ENCODE peak calls at places on chromosome 2, in six cellular contexts. R is NCI-H510A, F is anterior cingulate cortex, E is cardiac fibroblast, U is iPS-NIHi11, L is GM12865. X is an unnamed sample.

GRCh38 chr2:231708773-231709635 is 679 bp downstream of the PTMA start:
- DNase-seq in R (no peak), F (no peak), E (peak; percentile 46), U (no peak), L (peak; percentile 63), X (peak; percentile 61)

GRCh38 chr2:147623328-147623727 is 221.5 kb upstream of the ACVR2A start:
- DNase-seq in R (no peak), F (no peak), E (no peak), U (no peak), L (peak; percentile 58), X (no peak)

GRCh38 chr2:119332953-119333352 is 33.7 kb downstream of the C2orf76 start:
- DNase-seq in R (no peak), F (no peak), E (no peak), U (no peak), L (no peak), X (no peak)

GRCh38 chr2:160868891-160869290 is 291.3 kb upstream of the TANK start:
- DNase-seq in R (no peak), F (no peak), E (peak; percentile 41), U (no peak), L (no peak), X (no peak)

GRCh38 chr2:232632904-232633412 is 446 bp upstream of the EFHD1 start:
- DNase-seq in R (no peak), F (peak; percentile 94), E (peak; percentile 55), U (no peak), L (no peak), X (peak; percentile 47)

GRCh38 chr2:101328474-101329007 is 20.0 kb upstream of the RNF149 start:
- DNase-seq in R (no peak), F (no peak), E (peak; percentile 71), U (no peak), L (peak; percentile 36), X (no peak)

GRCh38 chr2:241001413-241002274 is 3.2 kb downstream of the SNED1 start:
- DNase-seq in R (no peak), F (no peak), E (no peak), U (no peak), L (no peak), X (peak; percentile 24)

GRCh38 chr2:74525717-74526648 is at the start of gene DQX1:
- DNase-seq in R (no peak), F (no peak), E (peak; percentile 49), U (peak; percentile 50), L (peak; percentile 75), X (peak; percentile 81)

GRCh38 chr2:1477196-1478040 is 64.2 kb downstream of the TPO start:
- DNase-seq in R (no peak), F (no peak), E (no peak), U (no peak), L (no peak), X (no peak)

GRCh38 chr2:240957656-240958365 is 40.6 kb upstream of the SNED1 start:
- DNase-seq in R (no peak), F (no peak), E (no peak), U (peak; percentile 66), L (no peak), X (peak; percentile 57)

GRCh38 chr2:208134928-208135586 is 5.4 kb upstream of the CRYGC start:
- DNase-seq in R (no peak), F (no peak), E (no peak), U (no peak), L (peak; percentile 17), X (no peak)

GRCh38 chr2:104769096-104769495 is 84.8 kb upstream of the POU3F3 start:
- DNase-seq in R (no peak), F (no peak), E (peak; percentile 87), U (no peak), L (no peak), X (no peak)

GRCh38 chr2:164979113-164979512 is 23.8 kb upstream of the SLC38A11 start:
- DNase-seq in R (no peak), F (no peak), E (no peak), U (no peak), L (no peak), X (no peak)

GRCh38 chr2:176078440-176079284 is 5.1 kb downstream of the EVX2 start:
- DNase-seq in R (no peak), F (no peak), E (no peak), U (no peak), L (no peak), X (no peak)

GRCh38 chr2:163733301-163733938 is 2.4 kb downstream of the FIGN start:
- DNase-seq in R (no peak), F (peak; percentile 35), E (peak; percentile 55), U (no peak), L (no peak), X (no peak)

GRCh38 chr2:153972412-153972811 is 100.7 kb downstream of the GALNT13 start:
- DNase-seq in R (no peak), F (no peak), E (no peak), U (no peak), L (no peak), X (no peak)

X was measured in endodermal cell.